ENCODE peak calls at places on chromosomes 11 and 22, in six cellular contexts. V, X, L, S, Y and T are unnamed samples.

GRCh38 chr11:120302001-120302805 is 22.9 kb upstream of the TLCD5 start:
- DNase-seq in V (peak; percentile 65), Y (no peak), X (no peak), L (no peak), S (no peak), T (no peak)

GRCh38 chr11:35259529-35259928 is 120.6 kb downstream of the CD44 start:
- DNase-seq in Y (no peak), V (no peak), X (no peak), S (no peak), L (no peak), T (no peak)

GRCh38 chr11:78406568-78407196 is 10.9 kb downstream of the GAB2 start:
- DNase-seq in L (no peak), X (no peak), Y (peak; percentile 18), S (no peak), V (no peak), T (no peak)

GRCh38 chr11:64916040-64916847 is 765 bp downstream of the ATG2A start:
- DNase-seq in V (peak; percentile 33), X (peak; percentile 37), S (no peak), Y (peak; percentile 69), L (peak; percentile 59), T (no peak)

GRCh38 chr11:15471709-15472404 is 357.1 kb downstream of the INSC start:
- DNase-seq in X (no peak), S (no peak), Y (no peak), L (no peak), V (no peak), T (no peak)

GRCh38 chr22:49959782-49960158 is 802 bp upstream of the PIM3 start:
- DNase-seq in S (no peak), X (no peak), L (peak; percentile 15), V (peak; percentile 68), Y (no peak), T (no peak)

GRCh38 chr11:31809857-31810778 is 1.0 kb downstream of the PAX6 start:
- DNase-seq in Y (peak; percentile 56), L (peak; percentile 52), V (peak; percentile 41), X (peak; percentile 56), S (peak; percentile 69), T (no peak)

GRCh38 chr11:26712497-26712896 is 9.4 kb downstream of the SLC5A12 start:
- DNase-seq in V (no peak), X (no peak), S (no peak), Y (no peak), L (no peak), T (no peak)

GRCh38 chr11:3138178-3139085 is 26.7 kb downstream of the OSBPL5 start:
- DNase-seq in L (no peak), Y (peak; percentile 86), S (no peak), X (no peak), V (no peak), T (no peak)

GRCh38 chr11:125110996-125111340 is 458 bp downstream of the TMEM218 start:
- DNase-seq in L (peak; percentile 23), X (no peak), S (no peak), V (peak; percentile 7), Y (no peak), T (no peak)

GRCh38 chr22:39226353-39226752 is 18.4 kb downstream of the PDGFB start:
- DNase-seq in S (no peak), X (no peak), V (no peak), Y (no peak), L (no peak), T (no peak)

GRCh38 chr22:16949561-16949960 is 58.5 kb downstream of the GAB4 start:
- DNase-seq in V (no peak), L (no peak), S (no peak), X (no peak), Y (no peak), T (no peak)

GRCh38 chr11:624705-625635 is at the start of gene CDHR5:
- DNase-seq in L (no peak), X (no peak), Y (no peak), V (no peak), S (no peak), T (no peak)

GRCh38 chr11:133337905-133338536 is 194.3 kb downstream of the OPCML start:
- DNase-seq in X (no peak), L (no peak), S (no peak), Y (no peak), V (no peak), T (no peak)

GRCh38 chr11:96311120-96311568 is 31.9 kb downstream of the MAML2 start:
- DNase-seq in V (no peak), S (no peak), X (no peak), L (peak; percentile 75), Y (no peak), T (no peak)

GRCh38 chr11:11349870-11350325 is 3.2 kb downstream of the CSNK2A3 start:
- DNase-seq in Y (no peak), S (no peak), V (no peak), X (no peak), L (peak; percentile 43), T (no peak)

GRCh38 chr11:112024778-112025678 is at the start of gene DLAT:
- DNase-seq in L (peak; percentile 70), V (peak; percentile 75), Y (peak; percentile 96), S (peak; percentile 71), X (peak; percentile 89), T (peak; percentile 71)

DNA sequence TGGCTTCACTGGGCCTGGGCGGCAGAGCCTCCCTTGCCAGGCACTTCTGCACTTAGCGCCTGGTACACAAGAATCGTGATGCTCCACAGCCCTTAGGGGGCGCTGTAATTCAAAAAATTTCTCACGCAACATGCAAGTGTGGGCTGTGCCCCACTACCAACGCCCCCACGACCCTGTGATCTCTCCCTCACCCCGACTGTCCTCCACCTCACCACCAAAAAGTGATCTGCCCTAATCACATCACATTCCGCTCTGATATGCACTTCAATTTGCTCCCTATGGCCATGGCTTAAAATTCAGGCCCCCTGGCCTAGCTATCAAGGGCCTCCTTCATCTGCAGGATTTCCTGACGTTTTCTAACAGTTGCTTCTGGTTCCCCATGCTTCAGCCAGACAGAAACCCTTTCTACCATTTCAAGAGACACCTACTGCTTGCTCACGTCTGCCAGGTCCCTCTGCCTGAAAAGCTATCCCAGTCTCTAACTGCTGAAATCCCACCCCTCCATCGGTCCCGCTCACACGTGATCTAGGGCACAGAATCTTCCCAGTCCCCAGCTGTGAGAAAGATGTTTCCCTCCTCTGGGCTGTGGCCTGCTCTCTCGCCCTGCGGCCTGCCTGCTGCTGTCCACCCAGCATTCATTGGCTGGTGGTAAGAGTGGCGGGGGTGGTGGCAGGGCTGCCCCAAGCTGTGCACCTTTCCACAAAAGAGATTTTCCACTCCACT is 27.9 kb upstream of the LRRC32 start:
- DNase-seq in L (no peak), V (no peak), X (peak; percentile 35), S (no peak), Y (peak; percentile 67), T (no peak)
- TF ChIP-seq CTCF in L (peak; percentile 44), V (no peak), X (peak; percentile 70), S (no peak), Y (peak; percentile 59), T (no peak)

DNA sequence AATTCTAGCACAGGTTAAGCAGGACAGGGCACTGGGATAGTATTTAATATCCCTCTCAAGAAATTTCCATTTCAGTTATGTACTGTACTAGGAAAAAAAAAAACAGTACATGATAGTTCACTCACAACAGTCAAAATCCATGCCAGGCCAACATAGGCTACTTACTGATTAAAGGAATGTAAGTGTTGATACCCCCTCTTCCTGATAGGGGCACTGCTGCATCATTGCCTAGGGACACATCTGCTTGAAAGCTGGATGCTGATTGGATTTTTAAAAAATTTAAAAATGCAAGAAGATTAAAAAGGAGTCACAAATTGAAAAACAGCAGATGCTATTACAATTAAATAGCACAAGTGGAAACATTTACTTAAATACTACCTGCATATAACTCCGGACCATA is 43.4 kb downstream of the APOL5 start:
- DNase-seq in L (peak; percentile 57), V (peak; percentile 6), X (no peak), S (no peak), Y (peak; percentile 11), T (no peak)
- TF ChIP-seq CTCF in L (peak; percentile 49), V (no peak), X (no peak), S (no peak), Y (no peak), T (no peak)

GRCh38 chr22:45242778-45243191 is 2.1 kb upstream of the KIAA0930 start:
- DNase-seq in V (peak; percentile 49), X (no peak), Y (peak; percentile 53), L (no peak), S (no peak), T (no peak)
- TF ChIP-seq CTCF in V (no peak), X (no peak), Y (peak; percentile 33), L (peak; percentile 24), S (no peak), T (no peak)

GRCh38 chr11:1953489-1954284 is 6.6 kb downstream of the MRPL23 start:
- DNase-seq in Y (no peak), X (no peak), V (no peak), S (no peak), L (no peak), T (peak; percentile 10)
- TF ChIP-seq CTCF in Y (no peak), X (no peak), V (no peak), S (no peak), L (no peak), T (no peak)

DNA sequence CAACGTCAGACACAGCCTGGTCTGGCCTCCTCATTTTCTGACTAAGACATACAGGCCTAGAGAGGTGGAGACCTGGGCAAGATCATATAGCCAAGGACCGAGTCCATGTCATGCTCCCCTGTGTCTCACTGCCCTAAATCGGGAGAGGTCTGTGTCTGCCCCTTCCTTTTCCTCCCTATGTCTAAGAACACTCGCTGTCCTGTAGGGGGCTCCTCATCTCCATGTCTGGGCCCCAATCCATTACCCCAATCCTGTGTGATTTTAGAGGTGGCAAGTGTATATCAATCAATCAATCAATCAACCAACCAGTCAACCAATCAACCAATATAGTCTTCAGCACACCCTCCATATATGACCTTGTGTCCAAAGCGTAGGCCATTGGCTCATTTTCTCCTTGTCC is 125.7 kb downstream of the KIRREL3 start:
- DNase-seq in V (no peak), L (no peak), S (no peak), X (no peak), Y (peak; percentile 21), T (no peak)
- TF ChIP-seq CTCF in V (no peak), L (no peak), S (no peak), X (peak; percentile 14), Y (peak; percentile 45), T (no peak)

DNA sequence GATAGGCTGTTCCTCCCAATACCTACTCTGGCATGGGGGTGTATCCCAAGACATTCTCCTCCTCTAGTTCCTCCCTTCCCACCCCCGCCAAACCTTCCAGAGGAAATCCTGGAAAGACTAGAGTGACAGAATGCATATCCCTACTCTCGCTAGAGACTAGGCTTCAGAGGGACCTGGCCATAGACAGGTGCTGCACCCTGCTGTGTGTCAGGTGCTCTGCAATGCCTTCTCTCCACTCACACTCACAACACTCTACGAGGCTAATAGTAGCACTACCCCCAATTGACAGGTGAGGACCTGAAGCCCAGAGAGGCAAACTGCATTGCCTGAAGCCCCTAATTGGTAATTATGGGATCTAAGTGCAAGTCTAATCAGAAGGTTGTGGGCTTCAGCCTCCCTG is 46.2 kb upstream of the LMO1 start:
- DNase-seq in L (no peak), V (peak; percentile 26), Y (no peak), S (no peak), X (no peak), T (no peak)
- TF ChIP-seq CTCF in L (no peak), V (no peak), Y (no peak), S (no peak), X (no peak), T (no peak)